ENCODE peak calls at places on chromosomes 13 and 19, in four cellular contexts. F is H1, S is K562, M is HepG2. O is an unnamed sample.

GRCh38 chr19:43798546-43799409 is 3.5 kb downstream of the LYPD5 start:
- DNase-seq in F (peak), S (no peak), M (no peak), O (peak)

GRCh38 chr19:46015080-46015960 is 7.5 kb downstream of the PGLYRP1 start:
- DNase-seq in F (peak), S (peak), M (no peak), O (no peak)

GRCh38 chr13:26847281-26847680 is 86.7 kb upstream of the GPR12 start:
- DNase-seq in F (no peak), S (no peak), M (no peak), O (no peak)

GRCh38 chr19:10193666-10194499 is 870 bp downstream of the DNMT1 start:
- DNase-seq in F (peak), S (peak), M (peak), O (no peak)

GRCh38 chr19:3573162-3573857 is 566 bp downstream of the HMG20B start:
- DNase-seq in F (peak), S (no peak), M (no peak), O (no peak)

GRCh38 chr13:41543664-41544300 is 86.4 kb downstream of the RGCC start:
- DNase-seq in F (no peak), S (no peak), M (no peak), O (no peak)

GRCh38 chr13:76944457-76944856 is 3.9 kb upstream of the ACOD1 start:
- DNase-seq in F (no peak), S (no peak), M (no peak), O (no peak)

GRCh38 chr19:51274037-51274370 is 23.1 kb downstream of the SIGLECL1 start:
- DNase-seq in F (no peak), S (no peak), M (no peak), O (no peak)

GRCh38 chr13:51937320-51938290 is 73.6 kb downstream of the ATP7B start:
- DNase-seq in F (no peak), S (no peak), M (no peak), O (no peak)

GRCh38 chr19:38394488-38394887 is 6.0 kb downstream of the SPRED3 start:
- DNase-seq in F (peak), S (no peak), M (peak), O (no peak)

GRCh38 chr19:42250666-42251531 is 4.0 kb downstream of the ERF start:
- DNase-seq in F (no peak), S (no peak), M (no peak), O (no peak)

GRCh38 chr13:26213982-26214381 is 8.1 kb downstream of the RNF6 start:
- DNase-seq in F (no peak), S (no peak), M (no peak), O (no peak)

GRCh38 chr13:90701264-90701663 is 646.2 kb upstream of the MIR17HG start:
- DNase-seq in F (no peak), S (no peak), M (no peak), O (no peak)

GRCh38 chr13:90700340-90700739 is 647.1 kb upstream of the MIR17HG start:
- DNase-seq in F (no peak), S (no peak), M (no peak), O (no peak)

GRCh38 chr13:90696254-90696653 is 651.2 kb upstream of the MIR17HG start:
- DNase-seq in F (no peak), S (no peak), M (no peak), O (no peak)

GRCh38 chr13:90702050-90702449 is 645.4 kb upstream of the MIR17HG start:
- DNase-seq in F (no peak), S (no peak), M (no peak), O (no peak)

DNA sequence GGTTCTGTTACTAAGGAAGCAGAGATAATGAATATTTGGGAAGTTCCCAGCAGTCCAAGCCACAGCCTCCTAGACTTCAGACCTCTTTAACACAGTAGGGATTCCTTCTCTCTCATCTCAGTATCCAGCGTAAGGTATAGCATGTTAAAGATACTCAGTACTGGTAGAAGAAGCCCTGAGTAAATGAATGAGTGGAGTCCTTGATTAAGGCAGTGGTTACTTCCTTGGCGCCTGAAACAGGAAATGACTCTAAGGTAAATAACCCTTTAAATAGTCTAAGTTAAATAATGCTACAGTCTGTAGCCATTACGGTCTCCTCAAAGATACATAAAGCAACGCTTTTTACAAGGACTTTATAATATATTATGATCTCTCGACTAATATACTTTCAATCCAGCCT is 650.8 kb upstream of the MIR17HG start:
- DNase-seq in F (no peak), S (no peak), M (no peak), O (no peak)
- H3K9ac ChIP-seq in F (no peak), S (no peak), M (no peak), O (no peak)

GRCh38 chr13:21012211-21012610 is 49.2 kb downstream of the LATS2 start:
- DNase-seq in F (no peak), S (no peak), M (peak), O (no peak)
- TF ChIP-seq FOSL1 in F (no peak), S (no peak), M (no peak), O (no peak)

DNA sequence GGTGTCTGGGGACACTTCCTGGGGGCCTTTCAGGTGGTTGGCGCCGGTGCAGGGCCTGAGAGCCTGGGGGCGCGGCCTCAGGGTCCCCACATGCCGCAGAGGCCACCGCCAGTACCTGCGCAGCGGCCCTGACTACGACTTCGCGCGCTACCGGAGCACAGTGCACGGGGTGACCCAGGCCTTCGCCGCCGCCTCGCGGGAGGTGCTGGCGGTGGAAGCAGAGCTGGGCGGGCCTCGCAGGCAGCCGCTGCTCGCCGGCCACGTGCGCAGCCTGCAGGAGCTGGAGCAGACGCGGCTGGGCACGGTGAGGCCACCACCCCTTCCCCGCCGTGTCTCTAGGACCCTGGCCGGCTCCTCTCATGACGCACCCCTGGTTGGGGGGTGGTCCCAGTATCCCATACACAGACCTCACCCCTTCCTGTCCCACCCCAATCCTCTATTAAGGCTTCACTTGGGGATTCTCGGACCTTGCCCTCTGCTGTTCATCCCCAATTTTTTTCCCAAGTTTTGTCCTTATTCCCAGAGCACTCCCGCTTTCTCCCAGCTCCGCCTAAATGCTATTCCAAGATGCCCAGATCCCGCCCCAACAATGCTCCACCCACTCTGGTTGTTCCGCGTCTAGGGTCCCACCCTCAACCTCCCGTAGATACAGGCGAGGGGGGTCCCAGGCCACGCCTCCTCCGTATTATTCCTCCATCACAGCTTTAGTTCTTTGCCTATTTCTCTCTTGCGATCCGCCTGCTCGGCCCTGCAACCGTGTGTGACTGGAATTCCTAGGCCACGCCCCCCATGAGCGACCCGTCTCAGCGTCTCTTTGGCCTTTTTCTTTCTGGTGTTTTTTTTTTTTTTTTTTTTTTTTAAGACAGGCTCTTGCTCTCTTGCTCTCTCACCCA is 1.0 kb downstream of the REX1BD start:
- DNase-seq in F (peak), S (peak), M (peak), O (peak)
- H3K9ac ChIP-seq in F (peak), S (peak), M (peak), O (peak)

DNA sequence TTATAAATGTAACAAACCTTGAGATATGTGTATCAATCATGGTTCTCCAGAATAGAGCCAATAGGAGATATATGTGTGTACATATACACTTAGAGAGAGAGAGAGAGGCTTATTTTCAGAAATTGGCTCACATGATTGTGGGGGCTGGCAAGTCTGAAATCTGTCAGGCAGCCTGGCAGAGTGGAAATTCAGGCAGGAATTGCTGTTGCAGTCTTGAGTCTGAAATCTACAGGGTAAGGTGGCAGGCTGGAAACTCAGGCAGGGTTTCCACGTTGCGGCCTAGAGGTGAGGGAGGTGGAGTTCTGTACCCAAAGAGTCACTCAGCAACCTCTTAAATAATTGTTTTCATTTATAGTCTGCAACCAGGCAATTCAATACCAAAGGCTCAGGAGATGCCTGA is 218.4 kb downstream of the B3GLCT start:
- DNase-seq in F (no peak), S (no peak), M (no peak), O (no peak)
- TF ChIP-seq FOSL1 in F (no peak), S (no peak), M (no peak), O (no peak)

DNA sequence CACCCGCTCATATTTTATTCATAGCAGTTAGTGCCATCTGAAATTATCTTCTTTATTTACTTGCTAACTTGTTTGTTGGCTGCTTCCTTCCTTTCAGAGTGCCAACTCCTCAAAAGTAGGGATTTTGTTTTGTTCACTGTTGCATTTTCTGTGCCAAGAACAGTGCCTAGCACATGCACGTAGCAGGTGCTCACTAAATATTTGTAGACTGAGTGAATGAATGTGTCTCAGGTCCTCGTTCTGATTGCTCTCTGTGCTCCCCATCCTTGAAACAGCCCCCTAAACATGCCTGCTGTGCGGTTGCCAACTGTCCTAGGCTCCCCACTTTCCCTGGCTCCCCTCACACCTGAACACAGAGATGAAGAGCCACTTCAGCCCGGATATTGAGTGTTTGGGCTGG is 1.5 kb downstream of the GIPC1 start:
- DNase-seq in F (no peak), S (no peak), M (no peak), O (no peak)
- H3K9ac ChIP-seq in F (no peak), S (no peak), M (peak), O (peak)